ENCODE peak calls at places on chromosomes 7 and 10, in eight cellular contexts. J, O, V, Z, G, U, S and P are unnamed samples.

GRCh38 chr7:113199841-113200240 is 81.5 kb upstream of the SMIM30 start:
- DNase-seq in J (no peak), O (no peak), V (no peak), Z (no peak), G (no peak), U (no peak), S (no peak), P (no peak)

GRCh38 chr10:88881335-88881734 is 1.3 kb downstream of the STAMBPL1 start:
- DNase-seq in J (no peak), O (no peak), V (no peak), Z (no peak), G (no peak), U (no peak), S (no peak), P (no peak)

GRCh38 chr10:77939561-77940001 is 13.0 kb upstream of the DLG5 start:
- DNase-seq in J (peak), O (no peak), V (peak), Z (no peak), G (peak), U (no peak), S (no peak), P (no peak)

GRCh38 chr7:129713544-129713943 is 102.0 kb downstream of the NRF1 start:
- DNase-seq in J (no peak), O (no peak), V (no peak), Z (no peak), G (no peak), U (peak), S (no peak), P (no peak)

GRCh38 chr10:116733566-116733965 is 8.8 kb downstream of the HSPA12A start:
- DNase-seq in J (no peak), O (no peak), V (no peak), Z (no peak), G (no peak), U (no peak), S (no peak), P (no peak)

GRCh38 chr10:5861269-5862031 is 28.2 kb downstream of the ANKRD16 start:
- DNase-seq in J (no peak), O (no peak), V (peak), Z (no peak), G (no peak), U (no peak), S (no peak), P (no peak)

GRCh38 chr7:132130497-132130896 is 445.8 kb downstream of the PLXNA4 start:
- DNase-seq in J (no peak), O (no peak), V (no peak), Z (no peak), G (no peak), U (no peak), S (no peak), P (no peak)

GRCh38 chr7:30285531-30286284 is 1.3 kb downstream of the ZNRF2 start:
- DNase-seq in J (peak), O (no peak), V (peak), Z (peak), G (peak), U (no peak), S (peak), P (no peak)

GRCh38 chr7:16178069-16178468 is 243.3 kb downstream of the CRPPA start:
- DNase-seq in J (no peak), O (no peak), V (no peak), Z (no peak), G (no peak), U (no peak), S (no peak), P (no peak)

GRCh38 chr10:53977262-53977661 is 823.8 kb downstream of the PCDH15 start:
- DNase-seq in J (no peak), O (no peak), V (no peak), Z (no peak), G (no peak), U (no peak), S (no peak), P (no peak)

GRCh38 chr10:90417466-90418210 is 440.2 kb downstream of the HTR7 start:
- DNase-seq in J (no peak), O (no peak), V (no peak), Z (no peak), G (no peak), U (no peak), S (no peak), P (no peak)

GRCh38 chr10:48439581-48440041 is 133.1 kb downstream of the MAPK8 start:
- DNase-seq in J (peak), O (no peak), V (no peak), Z (no peak), G (peak), U (no peak), S (no peak), P (no peak)

GRCh38 chr10:130127612-130128607 is 8.3 kb upstream of the GLRX3 start:
- DNase-seq in J (peak), O (peak), V (peak), Z (peak), G (peak), U (peak), S (peak), P (no peak)

GRCh38 chr10:75042292-75042974 is 69.0 kb upstream of the SAMD8 start:
- DNase-seq in J (no peak), O (no peak), V (peak), Z (no peak), G (no peak), U (no peak), S (no peak), P (no peak)

GRCh38 chr10:69630651-69631400 is 779 bp downstream of the FAM241B start:
- DNase-seq in J (no peak), O (no peak), V (no peak), Z (no peak), G (no peak), U (no peak), S (no peak), P (no peak)

GRCh38 chr10:130436633-130437032 is 300.4 kb downstream of the GLRX3 start:
- DNase-seq in J (no peak), O (no peak), V (no peak), Z (no peak), G (no peak), U (no peak), S (no peak), P (no peak)

GRCh38 chr7:16098585-16099179 is 322.7 kb downstream of the CRPPA start:
- DNase-seq in J (peak), O (no peak), V (no peak), Z (no peak), G (no peak), U (peak), S (no peak), P (no peak)

GRCh38 chr7:101402081-101402779 is 39.6 kb downstream of the COL26A1 start:
- DNase-seq in J (no peak), O (no peak), V (peak), Z (no peak), G (no peak), U (no peak), S (peak), P (peak)

GRCh38 chr7:105249216-105249615 is 139.5 kb downstream of the SRPK2 start:
- DNase-seq in J (no peak), O (no peak), V (no peak), Z (no peak), G (no peak), U (no peak), S (no peak), P (no peak)

GRCh38 chr10:80281784-80282505 is 7.5 kb downstream of the MAT1A start:
- DNase-seq in J (no peak), O (no peak), V (no peak), Z (no peak), G (no peak), U (no peak), S (no peak), P (no peak)

GRCh38 chr7:33511735-33512134 is 382.4 kb downstream of the BBS9 start:
- DNase-seq in J (no peak), O (no peak), V (no peak), Z (no peak), G (no peak), U (no peak), S (no peak), P (no peak)

GRCh38 chr7:34807548-34808340 is 149.7 kb downstream of the NPSR1 start:
- DNase-seq in J (no peak), O (no peak), V (no peak), Z (no peak), G (no peak), U (no peak), S (no peak), P (no peak)

GRCh38 chr10:34415039-34415438 is 400.1 kb downstream of the PARD3 start:
- DNase-seq in J (no peak), O (no peak), V (no peak), Z (no peak), G (no peak), U (no peak), S (no peak), P (no peak)